ENCODE peak calls at places on chromosomes 13 and 19, in five cellular contexts. G is bronchial epithelial cell, W is right atrium auricular region, X is mammary epithelial cell, K is HFFc6. N is an unnamed sample.

GRCh38 chr13:35723820-35724219 is 247.3 kb upstream of the MAB21L1 start:
- DNase-seq in X (no peak), W (peak), G (no peak), K (peak), N (no peak)

GRCh38 chr13:49411353-49411752 is 32.5 kb downstream of the CAB39L start:
- DNase-seq in W (no peak), G (no peak), X (no peak), K (no peak), N (no peak)

GRCh38 chr19:34963531-34964406 is at the start of gene ZNF792:
- DNase-seq in W (peak), X (peak), G (no peak), K (peak), N (peak)

GRCh38 chr13:77325371-77325941 is 1.4 kb downstream of the MYCBP2 start:
- DNase-seq in W (no peak), G (peak), X (peak), K (no peak), N (no peak)

GRCh38 chr13:30421093-30422055 is 919 bp upstream of the UBE2L5 start:
- DNase-seq in G (peak), W (peak), K (peak), X (peak), N (peak)

GRCh38 chr13:54958781-54959180 is 1930.2 kb downstream of the OLFM4 start:
- DNase-seq in W (no peak), G (no peak), K (no peak), X (no peak), N (no peak)

GRCh38 chr13:27425151-27425917 is 915 bp downstream of the GTF3A start:
- DNase-seq in W (no peak), K (no peak), X (peak), G (no peak), N (peak)

GRCh38 chr13:36919833-36920611 is at the start of gene SMAD9:
- DNase-seq in X (peak), W (peak), G (peak), K (peak), N (peak)

GRCh38 chr13:50365300-50365682 is 350.0 kb downstream of the KCNRG start:
- DNase-seq in K (no peak), G (peak), X (no peak), W (no peak), N (no peak)

GRCh38 chr19:15251010-15251748 is 18.9 kb upstream of the EPHX3 start:
- DNase-seq in X (no peak), W (peak), K (peak), G (no peak), N (no peak)

GRCh38 chr13:77907653-77908341 is 10.8 kb downstream of the EDNRB start:
- DNase-seq in G (no peak), K (no peak), X (no peak), W (no peak), N (no peak)

GRCh38 chr13:46103037-46103436 is 1.8 kb downstream of the CPB2 start:
- DNase-seq in X (no peak), W (no peak), K (no peak), G (no peak), N (no peak)

GRCh38 chr13:92187378-92187989 is 789.1 kb downstream of the GPC5 start:
- DNase-seq in G (peak), W (no peak), K (peak), X (peak), N (peak)

GRCh38 chr19:1146418-1146711 is 27.7 kb downstream of the SBNO2 start:
- DNase-seq in G (no peak), K (no peak), W (no peak), X (no peak), N (no peak)

GRCh38 chr13:79402679-79403078 is 3.4 kb downstream of the RBM26 start:
- DNase-seq in K (no peak), X (no peak), W (no peak), G (peak), N (no peak)

GRCh38 chr13:98719527-98720250 is 32.8 kb downstream of the SLC15A1 start:
- DNase-seq in K (no peak), G (no peak), W (no peak), X (no peak), N (no peak)

GRCh38 chr13:90233933-90234672 is 1113.4 kb upstream of the MIR17HG start:
- DNase-seq in G (no peak), K (no peak), X (no peak), W (no peak), N (no peak)
- TF ChIP-seq CTCF in G (no peak), K (peak), X (peak), W (no peak), N (no peak)

GRCh38 chr19:47813995-47814328 is 7.8 kb upstream of the CRX start:
- DNase-seq in W (no peak), X (no peak), G (no peak), K (no peak), N (no peak)
- TF ChIP-seq CTCF in W (peak), X (no peak), G (no peak), K (peak), N (peak)

DNA sequence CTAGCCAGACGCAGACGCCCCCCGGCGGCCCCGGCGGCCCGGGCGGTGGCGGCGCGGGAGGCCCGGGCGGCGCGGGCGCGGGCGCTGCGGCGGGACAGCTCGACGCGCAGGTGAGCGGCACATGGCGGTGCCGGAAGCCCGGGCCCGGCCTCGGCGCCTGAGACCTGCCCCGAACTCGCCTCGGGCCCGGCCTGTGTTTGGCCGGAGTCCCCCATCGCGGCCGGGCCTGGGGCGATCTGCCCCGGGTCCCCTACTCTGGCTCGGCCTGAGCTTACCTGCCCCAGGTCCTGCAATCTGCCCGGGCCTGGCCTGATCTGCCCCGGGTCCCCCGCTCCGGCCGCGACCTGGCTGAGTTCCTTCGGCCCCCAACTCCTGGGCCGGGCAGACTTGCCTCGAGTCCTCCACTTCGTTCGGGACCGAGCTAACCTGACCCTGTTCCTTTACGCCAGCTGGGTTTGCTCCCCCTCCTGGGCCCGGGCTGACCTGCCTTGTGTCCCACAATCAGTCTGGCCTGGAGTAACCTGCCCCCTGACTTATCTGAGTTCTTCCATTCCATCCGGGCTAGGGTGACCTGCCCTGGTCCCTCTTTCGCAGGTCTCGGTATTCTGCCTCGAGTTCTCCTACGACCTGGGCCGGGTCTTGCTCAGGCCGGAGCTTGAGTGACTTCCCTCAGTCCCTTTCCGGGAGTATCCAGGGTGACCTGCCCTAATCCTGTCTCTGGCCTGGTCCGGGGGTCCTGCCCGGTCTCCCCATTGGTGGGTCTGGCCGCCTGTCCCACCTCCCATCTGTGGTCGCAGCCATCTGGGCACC is 777 bp downstream of the UPF1 start:
- DNase-seq in X (peak), W (no peak), G (no peak), K (peak), N (peak)
- TF ChIP-seq CTCF in X (peak), W (no peak), G (peak), K (peak), N (no peak)

DNA sequence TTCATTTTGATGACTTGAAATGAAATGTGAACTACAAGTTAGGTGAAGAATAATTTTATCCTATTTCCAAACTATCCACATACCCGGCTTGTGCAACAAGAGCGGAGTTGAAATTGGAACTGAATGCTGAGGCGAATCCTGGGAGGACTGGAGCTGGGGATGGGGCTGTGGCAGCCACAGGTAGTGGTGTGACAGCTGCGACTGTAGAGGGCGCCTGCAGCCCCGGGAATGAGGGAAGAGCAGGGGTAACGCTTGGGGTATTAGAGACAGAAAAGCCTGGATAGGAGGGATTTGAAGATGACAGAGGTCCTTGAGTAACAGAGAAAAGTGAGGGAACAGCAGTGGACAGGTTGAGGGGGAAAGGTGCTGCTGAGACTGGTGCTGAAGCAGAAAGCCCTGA is 22.0 kb upstream of the STOML3 start:
- DNase-seq in G (no peak), X (no peak), W (no peak), K (no peak), N (no peak)
- TF ChIP-seq CTCF in G (peak), X (peak), W (no peak), K (peak), N (no peak)

N was measured in activated CD8-positive, alpha-beta T cell treated with anti-CD3 and anti-CD28 coated beads for 36 hours.